ENCODE peak calls at places on chromosomes 13 and 19, in six cellular contexts. O, W, F, Z, V and Y are unnamed samples. For H3K36me3, the result is how much of the 10 kb centered on the place peaks cover.

GRCh38 chr19:11641241-11641640 is 44.0 kb downstream of the ZNF627 start:
- DNase-seq in O (no peak), W (no peak), F (no peak), Z (no peak), V (no peak), Y (no peak)

GRCh38 chr19:3098515-3099346 is 4.6 kb downstream of the GNA11 start:
- DNase-seq in O (peak), W (no peak), F (peak), Z (no peak), V (no peak), Y (peak)

GRCh38 chr19:17073869-17074627 is 1.2 kb downstream of the HAUS8 start:
- DNase-seq in O (no peak), W (no peak), F (no peak), Z (no peak), V (no peak), Y (no peak)

GRCh38 chr19:44653977-44654784 is 10.5 kb downstream of the PVR start:
- DNase-seq in O (peak), W (peak), F (peak), Z (peak), V (peak), Y (peak)

GRCh38 chr19:44625531-44626066 is 12.2 kb downstream of the IGSF23 start:
- DNase-seq in O (no peak), W (no peak), F (no peak), Z (no peak), V (no peak), Y (no peak)

GRCh38 chr13:45119990-45120864 is at the start of gene GTF2F2:
- DNase-seq in O (peak), W (peak), F (peak), Z (peak), V (peak), Y (peak)

GRCh38 chr19:7746903-7747884 is at the start of gene CD209:
- DNase-seq in O (no peak), W (no peak), F (no peak), Z (no peak), V (no peak), Y (no peak)

GRCh38 chr13:73819711-73820110 is 314.5 kb downstream of the KLF12 start:
- DNase-seq in O (no peak), W (no peak), F (no peak), Z (no peak), V (no peak), Y (no peak)

GRCh38 chr19:38433268-38433733 is at the start of gene RYR1:
- DNase-seq in O (peak), W (no peak), F (no peak), Z (peak), V (peak), Y (peak)
- H3K4me3 ChIP-seq in O (peak), W (no peak), F (no peak), Z (peak), V (no peak), Y (peak)

DNA sequence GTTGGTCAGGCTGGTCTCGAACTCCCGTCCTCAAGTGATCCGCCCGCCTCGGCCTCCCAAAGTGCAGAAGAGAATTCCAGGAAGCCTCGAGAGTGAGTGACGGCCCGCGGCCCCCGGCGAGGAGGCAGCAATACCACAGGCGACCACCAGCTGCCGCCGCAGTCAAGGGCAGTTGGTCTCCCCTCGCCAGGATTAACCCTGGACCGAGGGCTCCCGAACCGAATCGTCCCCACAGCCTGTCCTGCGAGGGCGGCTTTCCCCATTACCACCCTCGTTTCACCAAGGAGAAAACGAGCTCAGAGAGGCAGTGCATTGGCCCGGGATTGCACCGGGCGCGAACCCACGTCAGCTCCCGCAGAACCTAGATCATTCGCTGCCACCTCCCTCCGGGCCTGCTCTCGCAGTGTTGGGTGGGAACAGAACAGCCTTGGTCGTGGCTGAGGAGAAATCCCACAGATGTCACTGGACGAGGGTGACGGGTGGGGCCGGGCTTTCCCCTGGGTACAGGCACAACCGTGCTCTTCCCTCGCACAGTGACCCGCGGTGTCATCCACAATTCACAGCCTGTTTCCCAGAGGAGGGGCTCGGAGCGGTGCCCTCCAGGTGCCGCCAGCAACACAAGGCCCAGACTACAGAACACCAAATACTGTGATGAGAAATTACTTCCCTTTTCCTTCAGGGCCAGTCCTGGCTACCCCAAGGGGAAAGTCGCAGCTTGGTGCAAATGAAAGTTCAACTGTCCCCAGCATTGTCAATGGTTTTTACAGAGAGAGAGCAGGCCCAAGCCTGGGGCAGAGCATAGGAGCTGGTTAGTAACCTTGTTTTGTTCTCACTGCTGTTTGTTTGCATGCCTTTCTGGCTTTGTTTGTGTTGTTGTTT is 24.8 kb downstream of the C2CD4C start:
- DNase-seq in O (no peak), W (no peak), F (no peak), Z (peak), V (peak), Y (peak)
- TF ChIP-seq CTCF in O (peak), W (peak), F (peak), Z (no peak), V (peak), Y (peak)

GRCh38 chr19:35165200-35166058 is 10.9 kb downstream of the FXYD5 start:
- DNase-seq in O (no peak), W (no peak), F (no peak), Z (no peak), V (no peak), Y (no peak)

GRCh38 chr19:35166100-35167063 is 11.8 kb downstream of the FXYD5 start:
- DNase-seq in O (no peak), W (no peak), F (no peak), Z (no peak), V (no peak), Y (no peak)

GRCh38 chr19:35168261-35168660 is 13.7 kb downstream of the FXYD5 start:
- DNase-seq in O (no peak), W (no peak), F (no peak), Z (peak), V (no peak), Y (no peak)

GRCh38 chr19:35169226-35169995 is 14.9 kb downstream of the FXYD5 start:
- DNase-seq in O (no peak), W (no peak), F (no peak), Z (no peak), V (no peak), Y (no peak)

GRCh38 chr19:35167251-35168119 is 12.9 kb downstream of the FXYD5 start:
- DNase-seq in O (no peak), W (no peak), F (no peak), Z (no peak), V (no peak), Y (no peak)
- H3K36me3 ChIP-seq in O (under half), W (under half), F (under half), Z (under half), V (under half), Y (under half)

GRCh38 chr19:9622531-9622930 is 1.5 kb upstream of the ZNF561 start:
- DNase-seq in O (no peak), W (no peak), F (peak), Z (peak), V (no peak), Y (no peak)
- H3K4me3 ChIP-seq in O (no peak), W (no peak), F (no peak), Z (no peak), V (no peak), Y (peak)